ENCODE peak calls at places on chromosomes 3 and 15, in four cellular contexts. D is heart left ventricle, O is bronchial epithelial cell, Y is GM20000. V is an unnamed sample.
A peak's percentile ranks its signal among the peaks of the same experiment; 100 is the strongest.

GRCh38 chr3:53254810-53255359 is 937 bp downstream of the TKT start:
- DNase-seq in D (peak; percentile 75), O (peak; percentile 45), Y (peak; percentile 85), V (peak; percentile 77)

GRCh38 chr3:13016083-13016725 is 57.0 kb downstream of the IQSEC1 start:
- DNase-seq in Y (peak; percentile 72), O (no peak), D (peak; percentile 76), V (no peak)

GRCh38 chr3:122994954-122995353 is 32.6 kb downstream of the SEMA5B start:
- DNase-seq in D (no peak), O (no peak), Y (no peak), V (no peak)

GRCh38 chr3:127037971-127038446 is 55.1 kb downstream of the PLXNA1 start:
- DNase-seq in D (no peak), Y (no peak), O (no peak), V (no peak)

GRCh38 chr3:128424508-128425069 is 42.1 kb downstream of the DNAJB8 start:
- DNase-seq in O (no peak), Y (no peak), D (no peak), V (no peak)

GRCh38 chr15:79075256-79075655 is 15.3 kb downstream of the RASGRF1 start:
- DNase-seq in D (no peak), Y (no peak), O (no peak), V (no peak)

GRCh38 chr3:72999971-73000370 is 3.4 kb downstream of the PPP4R2 start:
- DNase-seq in Y (no peak), D (no peak), O (no peak), V (no peak)

GRCh38 chr3:134428396-134428795 is 54.1 kb upstream of the AMOTL2 start:
- DNase-seq in D (no peak), Y (no peak), O (no peak), V (no peak)

GRCh38 chr3:194086251-194087075 is 49.5 kb upstream of the HES1 start:
- DNase-seq in D (no peak), Y (no peak), O (no peak), V (no peak)

GRCh38 chr3:114127517-114127916 is 51.3 kb downstream of the DRD3 start:
- DNase-seq in O (no peak), D (no peak), Y (no peak), V (no peak)

GRCh38 chr3:7547826-7548225 is 686.9 kb downstream of the GRM7 start:
- DNase-seq in D (no peak), Y (no peak), O (no peak), V (no peak)

DNA sequence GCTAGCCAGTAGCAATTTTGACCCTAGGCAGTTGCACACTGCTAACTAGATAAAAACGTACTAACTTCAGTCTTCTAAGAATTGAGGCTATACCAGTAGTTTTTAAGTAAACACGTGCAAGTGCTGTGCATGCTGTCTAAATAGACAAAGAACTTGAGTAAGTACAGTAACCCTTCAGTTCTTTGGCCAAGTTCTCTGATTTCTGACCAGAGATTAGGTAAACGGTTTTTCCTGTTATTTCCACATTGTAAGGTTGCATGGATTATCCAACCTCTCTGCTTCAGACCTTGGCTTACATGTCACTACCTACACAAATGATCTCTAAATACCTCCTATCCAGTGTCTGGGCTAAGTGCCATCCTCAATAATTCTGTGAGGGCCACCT is 892 bp upstream of the XXYLT1 start:
- DNase-seq in Y (no peak), D (no peak), O (no peak), V (no peak)
- TF ChIP-seq CTCF in Y (no peak), D (no peak), O (no peak), V (no peak)

DNA sequence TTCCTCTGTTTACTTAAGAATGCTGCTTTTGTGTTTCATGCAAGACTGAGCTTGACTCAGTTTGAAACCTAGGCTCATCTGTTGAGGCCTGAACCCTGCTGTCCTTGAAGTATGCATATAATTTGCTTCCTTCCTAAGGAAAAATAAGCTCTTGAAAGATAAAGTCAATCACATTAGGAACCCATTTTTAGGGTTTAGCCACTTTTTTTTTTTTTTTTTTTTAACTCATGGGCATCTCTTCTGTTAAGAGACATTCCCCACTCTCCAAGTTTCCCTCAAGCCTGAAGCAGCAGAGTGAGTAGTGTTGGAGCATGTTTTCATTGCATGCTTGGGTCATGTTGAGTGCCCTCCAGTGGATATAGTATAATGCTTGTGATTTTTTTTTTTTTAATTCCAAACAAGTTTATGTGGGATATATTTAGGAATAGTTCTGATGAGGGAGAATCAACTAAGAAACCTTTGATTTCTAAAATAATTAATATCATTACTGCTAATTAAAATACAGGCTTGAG is 3.6 kb downstream of the CTNNB1 start:
- DNase-seq in Y (peak; percentile 25), O (peak; percentile 77), D (peak; percentile 19), V (peak; percentile 13)
- TF ChIP-seq CTCF in Y (no peak), O (peak; percentile 37), D (peak; percentile 59), V (no peak)

GRCh38 chr3:55549172-55549571 is 62.1 kb upstream of the WNT5A start:
- DNase-seq in D (no peak), Y (no peak), O (no peak), V (no peak)
- TF ChIP-seq CTCF in D (no peak), Y (no peak), O (no peak), V (no peak)

GRCh38 chr3:29346828-29347227 is 66.0 kb downstream of the RBMS3 start:
- DNase-seq in D (no peak), Y (no peak), O (no peak), V (no peak)
- TF ChIP-seq CTCF in D (no peak), Y (no peak), O (no peak), V (no peak)

DNA sequence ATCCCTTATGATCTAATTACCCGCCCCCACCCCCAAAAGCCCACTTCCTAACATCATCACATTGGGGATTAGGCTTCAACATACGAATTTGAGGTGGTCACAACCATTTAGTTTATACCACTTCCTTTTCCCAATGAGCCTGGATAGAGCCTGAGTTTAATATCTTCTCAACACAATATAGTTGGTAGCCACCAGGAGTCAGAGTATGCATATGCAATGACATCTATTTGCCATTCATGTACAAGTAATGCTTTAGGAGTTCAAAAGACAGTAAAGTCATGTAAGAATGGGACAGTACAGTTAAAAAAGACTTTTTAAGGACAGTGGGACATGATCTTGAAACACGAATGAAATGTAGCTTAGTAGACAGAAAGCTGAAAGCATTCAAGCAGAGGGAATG is 172.4 kb downstream of the DCLK3 start:
- DNase-seq in D (no peak), O (peak; percentile 42), Y (no peak), V (no peak)
- TF ChIP-seq CTCF in D (no peak), O (peak; percentile 30), Y (no peak), V (no peak)

DNA sequence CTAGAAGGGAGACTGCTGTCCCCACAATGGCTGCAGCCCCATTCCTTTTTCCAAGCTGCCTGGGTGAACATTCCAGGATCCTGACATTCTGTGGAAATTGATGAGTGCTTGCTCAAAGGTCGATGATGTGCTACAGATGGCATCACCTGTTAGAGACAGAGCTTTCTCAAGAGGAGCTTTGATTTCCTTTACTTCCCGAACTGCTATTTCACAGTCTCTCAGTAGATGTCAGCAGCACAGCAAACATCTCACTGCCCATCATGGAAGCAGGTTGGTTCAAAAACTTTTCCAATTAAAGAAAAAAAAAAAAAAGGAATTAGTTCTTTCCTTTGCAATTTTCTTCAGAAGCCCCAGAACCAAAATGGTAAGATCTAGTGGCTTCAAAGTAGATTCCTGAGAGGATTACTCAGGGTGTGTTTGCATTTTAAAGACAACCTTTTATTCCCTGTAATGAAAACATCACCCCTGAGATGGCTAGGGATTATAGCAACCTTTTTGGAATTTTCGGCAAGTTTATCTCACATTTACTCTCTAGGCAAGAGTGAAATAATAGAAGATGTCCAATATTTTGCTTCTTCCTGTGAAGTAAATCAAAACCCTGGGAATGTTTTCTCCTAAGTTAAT is 44.8 kb downstream of the POLR2M start:
- DNase-seq in O (peak; percentile 48), D (no peak), Y (peak; percentile 16), V (peak; percentile 37)
- TF ChIP-seq CTCF in O (peak; percentile 56), D (peak; percentile 75), Y (no peak), V (peak; percentile 40)

V was measured in Calu3.